ENCODE peak calls at places on chromosomes 16 and 17, in four cellular contexts. X is left ventricle myocardium inferior, Z is neural progenitor cell, H is tibial artery. W is an unnamed sample.

GRCh38 chr17:3946711-3947235 is 17.5 kb downstream of the ATP2A3 start:
- DNase-seq in X (no peak), Z (no peak), H (no peak), W (no peak)

GRCh38 chr17:3719265-3719664 is 4.4 kb upstream of the HASPIN start:
- DNase-seq in H (no peak), X (no peak), Z (no peak), W (no peak)

GRCh38 chr16:54284931-54285413 is 1.6 kb downstream of the IRX3 start:
- DNase-seq in X (no peak), H (peak; percentile 69), Z (peak; percentile 46), W (no peak)

GRCh38 chr17:82228842-82229685 is at the start of gene SLC16A3:
- DNase-seq in Z (peak; percentile 91), X (peak; percentile 77), H (peak; percentile 76), W (peak; percentile 87)

GRCh38 chr16:70796301-70796700 is 4.7 kb downstream of the VAC14 start:
- DNase-seq in Z (no peak), X (no peak), H (no peak), W (no peak)

GRCh38 chr17:1559743-1560581 is 2.6 kb downstream of the PITPNA start:
- DNase-seq in H (no peak), Z (no peak), X (no peak), W (no peak)

GRCh38 chr17:57519199-57519598 is 225.9 kb downstream of the CCDC182 start:
- DNase-seq in Z (no peak), X (no peak), H (no peak), W (no peak)

GRCh38 chr16:79562166-79562823 is 38.2 kb downstream of the MAF start:
- DNase-seq in X (no peak), Z (no peak), H (no peak), W (no peak)

GRCh38 chr16:88856122-88856827 is 472 bp downstream of the GALNS start:
- DNase-seq in H (no peak), X (no peak), Z (peak; percentile 60), W (peak; percentile 65)

GRCh38 chr16:69329369-69330285 is 761 bp downstream of the PDF start:
- DNase-seq in X (no peak), H (no peak), Z (peak; percentile 55), W (no peak)

GRCh38 chr17:50381920-50382319 is 8.9 kb downstream of the EME1 start:
- DNase-seq in Z (no peak), H (no peak), X (no peak), W (no peak)

GRCh38 chr16:47817048-47817447 is 338.7 kb downstream of the ABCC12 start:
- DNase-seq in X (no peak), H (no peak), Z (no peak), W (no peak)

GRCh38 chr17:35088647-35088910 is 25.1 kb upstream of the RFFL start:
- DNase-seq in X (no peak), H (no peak), Z (peak; percentile 41), W (peak; percentile 65)

GRCh38 chr16:73071131-73071940 is 23.4 kb upstream of the ZFHX3 start:
- DNase-seq in Z (peak; percentile 73), H (peak; percentile 87), X (peak; percentile 60), W (peak; percentile 59)

GRCh38 chr17:75645501-75645888 is 12.3 kb downstream of the SMIM5 start:
- DNase-seq in Z (no peak), H (no peak), X (no peak), W (peak; percentile 82)

GRCh38 chr16:1035066-1035415 is 37.5 kb upstream of the SSTR5 start:
- DNase-seq in Z (no peak), H (no peak), X (no peak), W (no peak)

GRCh38 chr17:1649844-1650409 is at the start of gene RILP:
- DNase-seq in Z (no peak), X (peak; percentile 87), H (peak; percentile 92), W (peak; percentile 93)

GRCh38 chr16:4327782-4328579 is 12.1 kb downstream of the GLIS2 start:
- DNase-seq in X (peak; percentile 83), H (peak; percentile 92), Z (peak; percentile 94), W (peak; percentile 84)

GRCh38 chr17:48352630-48353029 is 77.4 kb downstream of the SKAP1 start:
- DNase-seq in H (no peak), X (no peak), Z (no peak), W (no peak)

GRCh38 chr16:66211651-66212050 is 154.8 kb upstream of the CDH5 start:
- DNase-seq in Z (no peak), H (no peak), X (no peak), W (no peak)

GRCh38 chr16:60225541-60225940 is 1491.4 kb upstream of the GOT2 start:
- DNase-seq in X (no peak), H (no peak), Z (peak; percentile 70), W (no peak)

GRCh38 chr16:86751081-86752030 is 173.0 kb downstream of the FOXL1 start:
- DNase-seq in H (peak; percentile 78), Z (no peak), X (no peak), W (no peak)

GRCh38 chr17:10357768-10358167 is 15.0 kb downstream of the MYH13 start:
- DNase-seq in X (no peak), Z (peak; percentile 52), H (no peak), W (no peak)

GRCh38 chr16:73172621-73173312 is 124.8 kb upstream of the ZFHX3 start:
- DNase-seq in H (peak; percentile 87), X (peak; percentile 87), Z (peak; percentile 52), W (peak; percentile 71)

GRCh38 chr16:49932449-49932848 is 76.5 kb upstream of the ZNF423 start:
- DNase-seq in X (no peak), Z (no peak), H (no peak), W (no peak)

GRCh38 chr17:78678711-78679110 is 101.5 kb upstream of the DNAH17 start:
- DNase-seq in Z (no peak), H (no peak), X (no peak), W (no peak)

GRCh38 chr17:62705116-62705515 is 77.6 kb downstream of the MRC2 start:
- DNase-seq in X (no peak), H (peak; percentile 50), Z (peak; percentile 30), W (no peak)

GRCh38 chr16:52252680-52253079 is 294.3 kb downstream of the TOX3 start:
- DNase-seq in Z (no peak), H (no peak), X (no peak), W (no peak)

GRCh38 chr16:53031323-53031942 is 21.3 kb downstream of the CHD9NB start:
- DNase-seq in Z (no peak), H (no peak), X (no peak), W (no peak)

GRCh38 chr17:15954222-15954621 is 9.3 kb downstream of the ADORA2B start:
- DNase-seq in Z (no peak), H (no peak), X (no peak), W (no peak)

GRCh38 chr17:58193641-58194259 is 1.2 kb downstream of the EPX start:
- DNase-seq in X (no peak), Z (no peak), H (no peak), W (no peak)

GRCh38 chr17:68595986-68596385 is 5.2 kb downstream of the FAM20A start:
- DNase-seq in Z (no peak), X (no peak), H (no peak), W (no peak)

GRCh38 chr17:68596411-68596945 is 4.7 kb downstream of the FAM20A start:
- DNase-seq in H (no peak), X (no peak), Z (no peak), W (no peak)

GRCh38 chr17:68594552-68594951 is 6.6 kb downstream of the FAM20A start:
- DNase-seq in Z (no peak), X (no peak), H (no peak), W (no peak)

GRCh38 chr17:68593331-68593710 is 7.8 kb downstream of the FAM20A start:
- DNase-seq in H (no peak), Z (no peak), X (no peak), W (no peak)

DNA sequence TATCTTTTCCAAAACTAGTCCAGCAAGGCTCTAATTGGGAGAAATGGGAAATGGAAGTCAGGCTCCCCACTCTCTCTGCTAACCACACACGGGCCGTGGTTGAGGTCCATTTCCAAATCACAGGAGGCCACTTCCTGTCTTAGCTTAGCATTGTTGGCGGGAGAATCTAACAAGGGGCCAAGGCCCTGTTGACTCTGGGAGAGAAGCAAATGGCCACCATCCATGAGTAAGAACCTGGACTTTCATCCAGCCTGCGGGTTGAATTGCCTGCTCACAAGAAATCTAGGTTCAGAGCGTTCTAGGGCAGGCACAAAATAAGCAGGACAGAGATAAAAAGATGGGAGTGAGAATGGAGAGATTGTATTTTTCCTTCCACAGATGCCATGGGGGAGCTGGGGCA is 5.7 kb downstream of the FAM20A start:
- DNase-seq in Z (no peak), H (peak; percentile 74), X (no peak), W (no peak)
- H3K27ac ChIP-seq in Z (no peak overlapping the region), H (no peak overlapping the region), X (peak overlapping the region; percentile 57), W (no peak overlapping the region)

GRCh38 chr17:17032131-17032692 is 10.0 kb upstream of the MPRIP start:
- DNase-seq in H (peak; percentile 88), X (peak; percentile 57), Z (peak; percentile 18), W (peak; percentile 77)
- H3K4me1 ChIP-seq in H (peaks cover 43% of the 10 kb centered on the region), X (peaks cover 47% of the 10 kb centered on the region), Z (peaks cover 19% of the 10 kb centered on the region), W (peaks cover 43% of the 10 kb centered on the region)

GRCh38 chr17:7626307-7626706 is 1.3 kb downstream of the SAT2 start:
- DNase-seq in Z (no peak), X (no peak), H (peak; percentile 69), W (peak; percentile 66)
- H3K4me3 ChIP-seq in Z (peak overlapping the region; percentile 92), X (peak overlapping the region; percentile 82), H (no peak overlapping the region), W (peak overlapping the region; percentile 78)

GRCh38 chr16:27256861-27257260 is 11.7 kb downstream of the NSMCE1 start:
- DNase-seq in Z (no peak), X (no peak), H (no peak), W (no peak)

GRCh38 chr16:27253526-27253930 is 15.0 kb downstream of the NSMCE1 start:
- DNase-seq in H (no peak), Z (no peak), X (no peak), W (no peak)

GRCh38 chr16:27252206-27252585 is 16.4 kb downstream of the NSMCE1 start:
- DNase-seq in Z (no peak), X (no peak), H (no peak), W (no peak)

GRCh38 chr16:27251561-27252205 is 16.9 kb downstream of the NSMCE1 start:
- DNase-seq in H (no peak), Z (no peak), X (no peak), W (no peak)

DNA sequence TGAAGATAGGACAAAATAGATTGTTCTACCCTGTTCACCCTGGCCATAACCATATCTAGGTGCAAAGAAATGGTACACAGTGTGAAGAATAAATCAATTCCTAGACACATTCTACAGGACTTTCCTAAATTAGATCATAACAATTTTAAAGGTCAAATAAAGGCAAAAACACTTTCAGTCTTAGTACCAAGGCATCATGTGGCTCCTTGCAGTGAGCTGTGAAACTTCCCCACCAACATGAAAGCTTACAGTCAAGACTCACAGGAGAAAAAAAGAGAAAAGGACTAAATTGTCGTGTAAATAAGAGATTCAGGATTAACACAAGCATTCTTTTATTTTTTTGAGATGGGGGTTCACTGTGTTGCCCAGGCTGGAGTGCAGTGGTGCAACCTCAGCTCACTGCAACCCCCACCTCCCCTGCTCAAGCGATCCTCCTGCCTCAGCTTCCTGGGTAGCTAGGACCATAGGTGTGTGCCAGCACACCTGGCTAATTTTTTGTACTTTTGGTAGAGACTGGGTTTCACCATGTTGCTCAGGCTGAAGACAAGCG is 14.2 kb downstream of the NSMCE1 start:
- DNase-seq in Z (no peak), H (no peak), X (no peak), W (peak; percentile 14)
- H3K27ac ChIP-seq in Z (no peak overlapping the region), H (peak overlapping the region; percentile 50), X (no peak overlapping the region), W (no peak overlapping the region)

W was measured in lower lobe of right lung.